ENCODE peak calls at places on chromosomes 1 and 21, in eight cellular contexts. One of them, this sample, is unnamed. For H3K79me2, the result is how much of the 10 kb centered on the place peaks cover.

GRCh38 chr1:45913183-45913924 is 109.9 kb downstream of the MAST2 start:
- DNase-seq in PC-3: no peak
- DNase-seq in GM23248: peak
- DNase-seq in DND-41: no peak
- DNase-seq in H9: no peak
- DNase-seq in fibroblast of lung: peak
- DNase-seq in K562: peak
- DNase-seq in GM23338: no peak
- DNase-seq in this sample: peak

GRCh38 chr21:35237287-35237686 is 188.2 kb upstream of the RUNX1 start:
- DNase-seq in GM23338: no peak
- DNase-seq in fibroblast of lung: no peak
- DNase-seq in H9: no peak
- DNase-seq in K562: no peak
- DNase-seq in PC-3: no peak
- DNase-seq in DND-41: no peak
- DNase-seq in GM23248: no peak
- DNase-seq in this sample: no peak

GRCh38 chr1:162878000-162878596 is 17.1 kb upstream of the CCDC190 start:
- DNase-seq in fibroblast of lung: peak
- DNase-seq in H9: peak
- DNase-seq in DND-41: peak
- DNase-seq in GM23248: peak
- DNase-seq in PC-3: peak
- DNase-seq in GM23338: peak
- DNase-seq in K562: peak
- DNase-seq in this sample: peak

GRCh38 chr1:177206831-177207230 is 36.1 kb downstream of the BRINP2 start:
- DNase-seq in H9: no peak
- DNase-seq in DND-41: no peak
- DNase-seq in K562: no peak
- DNase-seq in GM23248: peak
- DNase-seq in GM23338: no peak
- DNase-seq in PC-3: no peak
- DNase-seq in fibroblast of lung: no peak
- DNase-seq in this sample: no peak

GRCh38 chr1:19925342-19926070 is 2.1 kb upstream of the PLA2G2E start:
- DNase-seq in PC-3: peak
- DNase-seq in fibroblast of lung: no peak
- DNase-seq in DND-41: no peak
- DNase-seq in GM23338: no peak
- DNase-seq in GM23248: no peak
- DNase-seq in K562: no peak
- DNase-seq in H9: no peak
- DNase-seq in this sample: peak

GRCh38 chr1:27363766-27364695 is 2.7 kb downstream of the MAP3K6 start:
- DNase-seq in fibroblast of lung: no peak
- DNase-seq in GM23338: no peak
- DNase-seq in DND-41: no peak
- DNase-seq in K562: no peak
- DNase-seq in PC-3: no peak
- DNase-seq in H9: no peak
- DNase-seq in GM23248: no peak
- DNase-seq in this sample: no peak

GRCh38 chr1:218705391-218705790 is 360.3 kb downstream of the TGFB2 start:
- DNase-seq in fibroblast of lung: no peak
- DNase-seq in GM23338: no peak
- DNase-seq in K562: no peak
- DNase-seq in H9: no peak
- DNase-seq in PC-3: peak
- DNase-seq in GM23248: peak
- DNase-seq in DND-41: no peak
- DNase-seq in this sample: no peak

GRCh38 chr1:95668165-95668564 is 434.2 kb downstream of the RWDD3 start:
- DNase-seq in GM23248: no peak
- DNase-seq in PC-3: no peak
- DNase-seq in K562: no peak
- DNase-seq in DND-41: no peak
- DNase-seq in H9: no peak
- DNase-seq in GM23338: no peak
- DNase-seq in fibroblast of lung: no peak
- DNase-seq in this sample: no peak

GRCh38 chr1:38800720-38801671 is 58.6 kb downstream of the RRAGC start:
- DNase-seq in PC-3: no peak
- DNase-seq in DND-41: no peak
- DNase-seq in K562: no peak
- DNase-seq in fibroblast of lung: no peak
- DNase-seq in GM23248: no peak
- DNase-seq in GM23338: no peak
- DNase-seq in H9: no peak
- DNase-seq in this sample: no peak

GRCh38 chr1:24946861-24947658 is 17.0 kb upstream of the RUNX3 start:
- DNase-seq in DND-41: no peak
- DNase-seq in fibroblast of lung: no peak
- DNase-seq in K562: no peak
- DNase-seq in GM23338: no peak
- DNase-seq in GM23248: peak
- DNase-seq in H9: no peak
- DNase-seq in PC-3: no peak
- DNase-seq in this sample: peak

GRCh38 chr1:164794310-164794709 is 235.3 kb downstream of the PBX1 start:
- DNase-seq in GM23338: no peak
- DNase-seq in DND-41: no peak
- DNase-seq in GM23248: peak
- DNase-seq in K562: no peak
- DNase-seq in H9: no peak
- DNase-seq in fibroblast of lung: peak
- DNase-seq in PC-3: peak
- DNase-seq in this sample: peak

GRCh38 chr1:119647228-119647733 is 785 bp downstream of the ZNF697 start:
- DNase-seq in DND-41: no peak
- DNase-seq in GM23248: peak
- DNase-seq in fibroblast of lung: no peak
- DNase-seq in K562: no peak
- DNase-seq in GM23338: no peak
- DNase-seq in PC-3: no peak
- DNase-seq in H9: no peak
- DNase-seq in this sample: no peak

DNA sequence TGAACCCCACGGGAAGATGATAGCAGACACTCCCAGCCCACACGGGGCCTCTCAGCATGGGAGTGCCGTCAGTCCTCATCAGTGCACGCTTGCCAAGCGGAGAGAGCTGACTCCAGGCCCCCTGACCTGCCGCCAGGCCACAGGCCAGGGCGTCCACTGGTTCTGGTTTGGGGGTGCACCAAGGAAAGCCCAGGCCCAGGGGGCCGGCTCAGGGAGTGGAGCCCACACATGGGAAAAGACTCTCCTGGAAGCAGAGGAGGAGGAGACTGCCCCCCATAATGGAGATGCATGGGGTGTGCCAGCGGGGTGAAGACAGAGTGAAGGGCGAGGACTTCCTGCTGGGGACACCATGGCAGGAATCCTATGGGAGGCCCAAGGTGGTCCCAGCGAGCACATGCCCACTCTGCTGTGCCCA is 6.4 kb downstream of the TRIM11 start:
- DNase-seq in GM23338: no peak
- DNase-seq in fibroblast of lung: no peak
- DNase-seq in K562: no peak
- DNase-seq in DND-41: no peak
- DNase-seq in H9: peak
- DNase-seq in GM23248: no peak
- DNase-seq in PC-3: no peak
- DNase-seq in this sample: peak
- H3K79me2 ChIP-seq in GM23338: under half
- H3K79me2 ChIP-seq in fibroblast of lung: under half
- H3K79me2 ChIP-seq in K562: half or more
- H3K79me2 ChIP-seq in DND-41: half or more
- H3K79me2 ChIP-seq in H9: under half
- H3K79me2 ChIP-seq in GM23248: half or more
- H3K79me2 ChIP-seq in PC-3: half or more
- H3K79me2 ChIP-seq in this sample: half or more

GRCh38 chr1:11984121-11984520 is 3.9 kb downstream of the MFN2 start:
- DNase-seq in fibroblast of lung: no peak
- DNase-seq in H9: no peak
- DNase-seq in DND-41: no peak
- DNase-seq in GM23248: no peak
- DNase-seq in PC-3: no peak
- DNase-seq in GM23338: no peak
- DNase-seq in K562: no peak
- DNase-seq in this sample: no peak

GRCh38 chr1:11984559-11984958 is 4.3 kb downstream of the MFN2 start:
- DNase-seq in H9: no peak
- DNase-seq in DND-41: no peak
- DNase-seq in fibroblast of lung: no peak
- DNase-seq in GM23338: no peak
- DNase-seq in K562: no peak
- DNase-seq in GM23248: no peak
- DNase-seq in PC-3: no peak
- DNase-seq in this sample: no peak

GRCh38 chr1:11989669-11990068 is 9.4 kb downstream of the MFN2 start:
- DNase-seq in fibroblast of lung: no peak
- DNase-seq in K562: no peak
- DNase-seq in H9: no peak
- DNase-seq in GM23248: no peak
- DNase-seq in GM23338: no peak
- DNase-seq in DND-41: no peak
- DNase-seq in PC-3: no peak
- DNase-seq in this sample: no peak

GRCh38 chr1:11982010-11982392 is 1.8 kb downstream of the MFN2 start:
- DNase-seq in GM23338: peak
- DNase-seq in K562: no peak
- DNase-seq in GM23248: peak
- DNase-seq in DND-41: no peak
- DNase-seq in fibroblast of lung: peak
- DNase-seq in H9: no peak
- DNase-seq in PC-3: no peak
- DNase-seq in this sample: peak

GRCh38 chr1:11985851-11986250 is 5.6 kb downstream of the MFN2 start:
- DNase-seq in H9: no peak
- DNase-seq in PC-3: no peak
- DNase-seq in GM23248: peak
- DNase-seq in GM23338: no peak
- DNase-seq in K562: no peak
- DNase-seq in fibroblast of lung: peak
- DNase-seq in DND-41: no peak
- DNase-seq in this sample: peak
- H3K79me2 ChIP-seq in H9: under half
- H3K79me2 ChIP-seq in PC-3: half or more
- H3K79me2 ChIP-seq in GM23248: half or more
- H3K79me2 ChIP-seq in GM23338: half or more
- H3K79me2 ChIP-seq in K562: half or more
- H3K79me2 ChIP-seq in fibroblast of lung: under half
- H3K79me2 ChIP-seq in DND-41: half or more
- H3K79me2 ChIP-seq in this sample: half or more

GRCh38 chr21:41876928-41877652 is 2.1 kb downstream of the PRDM15 start:
- DNase-seq in GM23338: no peak
- DNase-seq in fibroblast of lung: no peak
- DNase-seq in DND-41: no peak
- DNase-seq in K562: no peak
- DNase-seq in PC-3: no peak
- DNase-seq in H9: no peak
- DNase-seq in GM23248: no peak
- DNase-seq in this sample: no peak

GRCh38 chr21:41875086-41875485 is 4.1 kb downstream of the PRDM15 start:
- DNase-seq in H9: no peak
- DNase-seq in DND-41: no peak
- DNase-seq in GM23248: no peak
- DNase-seq in fibroblast of lung: no peak
- DNase-seq in GM23338: no peak
- DNase-seq in K562: no peak
- DNase-seq in PC-3: no peak
- DNase-seq in this sample: no peak

GRCh38 chr21:41877901-41878830 is 978 bp downstream of the PRDM15 start:
- DNase-seq in GM23248: peak
- DNase-seq in PC-3: peak
- DNase-seq in H9: no peak
- DNase-seq in K562: peak
- DNase-seq in GM23338: peak
- DNase-seq in fibroblast of lung: peak
- DNase-seq in DND-41: peak
- DNase-seq in this sample: peak

GRCh38 chr21:41874611-41875010 is 4.5 kb downstream of the PRDM15 start:
- DNase-seq in GM23248: no peak
- DNase-seq in PC-3: no peak
- DNase-seq in GM23338: no peak
- DNase-seq in fibroblast of lung: no peak
- DNase-seq in K562: no peak
- DNase-seq in H9: no peak
- DNase-seq in DND-41: no peak
- DNase-seq in this sample: no peak

DNA sequence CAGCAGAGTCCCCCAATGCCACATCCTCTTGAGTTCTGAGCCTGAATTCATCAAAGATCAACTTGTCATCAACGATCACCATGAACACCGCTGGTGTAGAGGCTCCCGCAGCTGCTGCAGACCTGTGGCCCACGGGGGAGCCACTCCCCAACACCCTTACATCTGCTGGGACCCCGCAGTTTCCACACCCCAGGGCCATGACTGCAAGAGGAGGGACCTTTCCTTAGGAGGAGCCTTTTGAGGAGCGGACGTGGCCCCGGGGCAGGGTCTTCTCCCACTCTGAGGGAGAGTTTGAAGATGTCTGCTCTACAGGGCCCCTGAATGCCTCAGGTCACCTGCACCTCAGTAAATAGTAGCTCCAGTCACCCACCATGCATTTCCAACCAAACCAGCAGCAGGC is 2.7 kb downstream of the PRDM15 start:
- DNase-seq in PC-3: no peak
- DNase-seq in fibroblast of lung: no peak
- DNase-seq in GM23338: no peak
- DNase-seq in DND-41: no peak
- DNase-seq in GM23248: no peak
- DNase-seq in K562: no peak
- DNase-seq in H9: no peak
- DNase-seq in this sample: no peak
- H3K79me2 ChIP-seq in PC-3: half or more
- H3K79me2 ChIP-seq in fibroblast of lung: under half
- H3K79me2 ChIP-seq in GM23338: under half
- H3K79me2 ChIP-seq in DND-41: half or more
- H3K79me2 ChIP-seq in GM23248: under half
- H3K79me2 ChIP-seq in K562: under half
- H3K79me2 ChIP-seq in H9: under half
- H3K79me2 ChIP-seq in this sample: half or more

DNA sequence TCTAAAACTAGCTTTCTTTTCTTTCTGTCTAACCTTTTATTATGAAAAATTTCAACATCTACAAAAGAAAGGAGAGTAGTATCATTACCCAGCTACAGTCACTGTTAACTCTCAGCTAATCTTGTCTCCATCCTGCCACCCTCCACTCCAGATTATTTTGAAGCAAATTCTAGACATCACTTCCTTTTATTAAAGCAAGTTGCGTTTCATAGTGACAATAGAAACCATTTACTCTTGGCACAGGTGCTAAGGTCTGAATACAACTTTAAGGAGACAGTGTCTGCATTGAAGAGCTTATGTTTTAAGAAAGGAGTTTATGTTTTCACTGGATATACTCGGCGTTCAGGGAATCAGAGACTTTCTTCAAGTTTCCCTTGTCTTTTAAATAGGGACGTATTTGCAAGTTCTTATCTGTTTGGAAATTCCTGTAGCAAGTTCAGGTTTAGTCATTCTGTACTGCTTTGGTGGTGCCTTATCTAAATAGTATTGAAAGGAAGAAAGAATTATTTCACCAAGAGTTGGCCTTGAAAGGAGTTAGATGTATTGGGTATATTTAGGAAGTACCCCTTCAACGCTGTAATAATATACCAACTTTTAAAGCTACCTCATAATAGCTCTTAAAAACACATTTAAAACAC is 42.7 kb downstream of the ITSN1 start:
- DNase-seq in H9: no peak
- DNase-seq in K562: peak
- DNase-seq in PC-3: no peak
- DNase-seq in GM23338: peak
- DNase-seq in GM23248: no peak
- DNase-seq in fibroblast of lung: no peak
- DNase-seq in DND-41: no peak
- DNase-seq in this sample: no peak
- H3K79me2 ChIP-seq in H9: under half
- H3K79me2 ChIP-seq in K562: under half
- H3K79me2 ChIP-seq in PC-3: half or more
- H3K79me2 ChIP-seq in GM23338: half or more
- H3K79me2 ChIP-seq in GM23248: half or more
- H3K79me2 ChIP-seq in fibroblast of lung: under half
- H3K79me2 ChIP-seq in DND-41: under half
- H3K79me2 ChIP-seq in this sample: half or more

This sample was measured in osteoblast.